ENCODE peak calls at places on chromosomes 7 and 10, in four cellular contexts. W is activated CD8-positive, alpha-beta T cell treated with anti-CD3 and anti-CD28 coated beads for 36 hours; Z is heart right ventricle; R is T-cell. N is an unnamed sample.

GRCh38 chr10:6186894-6187256 is 15.9 kb upstream of the PFKFB3 start:
- ATAC-seq in R (no peak), W (no peak), Z (no peak), N (no peak)

GRCh38 chr10:116831790-116832189 is 17.5 kb upstream of the ENO4 start:
- ATAC-seq in R (no peak), Z (peak; percentile 59), W (no peak), N (no peak)

GRCh38 chr7:23022831-23023230 is 8.9 kb upstream of the HYCC1 start:
- ATAC-seq in R (no peak), Z (no peak), W (no peak), N (no peak)

GRCh38 chr10:69738858-69739435 is 62.8 kb upstream of the COL13A1 start:
- ATAC-seq in R (no peak), Z (no peak), W (no peak), N (no peak)

GRCh38 chr10:34290412-34291082 is 524.5 kb downstream of the PARD3 start:
- ATAC-seq in Z (no peak), R (no peak), W (no peak), N (peak; percentile 14)

GRCh38 chr7:74502216-74502891 is 48.6 kb downstream of the GTF2IRD1 start:
- ATAC-seq in W (no peak), Z (peak; percentile 48), R (no peak), N (peak; percentile 92)

GRCh38 chr10:34641147-34641912 is 173.8 kb downstream of the PARD3 start:
- ATAC-seq in Z (peak; percentile 19), R (no peak), W (no peak), N (no peak)

GRCh38 chr10:119762805-119763798 is 37.3 kb downstream of the INPP5F start:
- ATAC-seq in W (peak; percentile 66), R (no peak), Z (no peak), N (no peak)

GRCh38 chr10:28311104-28311503 is 8.2 kb upstream of the MPP7 start:
- ATAC-seq in W (no peak), Z (no peak), R (no peak), N (no peak)

GRCh38 chr10:85976267-85976793 is 390.3 kb downstream of the GRID1 start:
- ATAC-seq in Z (no peak), R (no peak), W (no peak), N (no peak)

GRCh38 chr10:111137587-111137986 is 60.8 kb downstream of the ADRA2A start:
- ATAC-seq in R (no peak), W (no peak), Z (no peak), N (no peak)

GRCh38 chr10:61744469-61744868 is 81.7 kb downstream of the CABCOCO1 start:
- ATAC-seq in R (no peak), W (peak; percentile 66), Z (no peak), N (no peak)

GRCh38 chr7:153472516-153472915 is 579.7 kb upstream of the DPP6 start:
- ATAC-seq in Z (no peak), W (no peak), R (no peak), N (no peak)

GRCh38 chr7:100374601-100375000 is 1.3 kb downstream of the PILRA start:
- ATAC-seq in W (peak; percentile 64), Z (no peak), R (no peak), N (no peak)

GRCh38 chr7:129468087-129468486 is 33.9 kb downstream of the STRIP2 start:
- ATAC-seq in R (no peak), W (no peak), Z (no peak), N (peak; percentile 46)

GRCh38 chr7:128767475-128768110 is 8.0 kb downstream of the OPN1SW start:
- ATAC-seq in Z (peak; percentile 75), R (no peak), W (no peak), N (no peak)

GRCh38 chr7:75866129-75866496 is 12.7 kb upstream of the RHBDD2 start:
- ATAC-seq in R (peak; percentile 14), W (no peak), Z (peak; percentile 31), N (peak; percentile 11)

GRCh38 chr10:78211476-78212110 is 177.9 kb downstream of the RPS24 start:
- ATAC-seq in W (no peak), Z (peak; percentile 9), R (no peak), N (peak; percentile 62)

GRCh38 chr7:116501425-116502167 is 2.1 kb downstream of the CAV2 start:
- ATAC-seq in Z (peak; percentile 31), W (no peak), R (no peak), N (no peak)

GRCh38 chr7:64618785-64619456 is 47.0 kb upstream of the ZNF107 start:
- ATAC-seq in W (no peak), R (no peak), Z (peak; percentile 77), N (peak; percentile 68)

GRCh38 chr7:92404170-92404614 is 43.1 kb upstream of the GATAD1 start:
- ATAC-seq in W (peak; percentile 84), R (peak; percentile 56), Z (no peak), N (no peak)

GRCh38 chr10:120396228-120396627 is 60.8 kb upstream of the PLPP4 start:
- ATAC-seq in R (no peak), Z (no peak), W (no peak), N (no peak)

GRCh38 chr10:63753807-63754206 is 232.6 kb downstream of the REEP3 start:
- ATAC-seq in W (no peak), R (no peak), Z (no peak), N (no peak)

GRCh38 chr10:87585565-87586514 is 73.8 kb upstream of the PAPSS2 start:
- ATAC-seq in R (no peak), W (no peak), Z (no peak), N (peak; percentile 96)

GRCh38 chr10:11415095-11415494 is 196.4 kb downstream of the USP6NL start:
- ATAC-seq in W (no peak), Z (peak; percentile 50), R (no peak), N (no peak)

GRCh38 chr7:91800389-91800788 is 80.1 kb downstream of the MTERF1 start:
- ATAC-seq in W (no peak), Z (peak; percentile 87), R (no peak), N (no peak)

GRCh38 chr7:29265208-29265923 is 70.8 kb downstream of the CHN2 start:
- ATAC-seq in W (peak; percentile 91), Z (peak; percentile 57), R (no peak), N (peak; percentile 84)

GRCh38 chr7:563629-564170 is 44.1 kb upstream of the PDGFA start:
- ATAC-seq in Z (no peak), R (no peak), W (no peak), N (no peak)

GRCh38 chr10:26844381-26844780 is 16.4 kb downstream of the ABI1 start:
- ATAC-seq in Z (no peak), W (no peak), R (no peak), N (no peak)

GRCh38 chr7:80346704-80347103 is 165.2 kb downstream of the GNAT3 start:
- ATAC-seq in W (peak; percentile 67), R (no peak), Z (no peak), N (peak; percentile 100)

GRCh38 chr7:110387689-110388088 is 703.2 kb upstream of the LRRN3 start:
- ATAC-seq in R (no peak), Z (no peak), W (no peak), N (no peak)

GRCh38 chr7:41696323-41696916 is 6.5 kb downstream of the INHBA start:
- ATAC-seq in Z (peak; percentile 77), R (no peak), W (no peak), N (peak; percentile 33)

GRCh38 chr7:80587538-80587937 is 50.9 kb upstream of the CD36 start:
- ATAC-seq in Z (no peak), W (no peak), R (no peak), N (no peak)

GRCh38 chr10:85920311-85920710 is 446.3 kb downstream of the GRID1 start:
- ATAC-seq in R (no peak), W (no peak), Z (no peak), N (no peak)

GRCh38 chr10:78589687-78590086 is 479.1 kb upstream of the ZMIZ1 start:
- ATAC-seq in R (no peak), W (no peak), Z (no peak), N (no peak)

N was measured in esophagus mucosa.